ENCODE peak calls at places on chromosomes 12 and 14, in six cellular contexts. One of them, this sample, is unnamed.

GRCh38 chr12:5171701-5172100 is 128.0 kb downstream of the KCNA5 start:
- DNase-seq in fibroblast of mammary gland: peak
- DNase-seq in upper lobe of left lung: no peak
- DNase-seq in kidney: no peak
- DNase-seq in astrocyte of the cerebellum: peak
- DNase-seq in OCI-LY7: peak
- DNase-seq in this sample: peak

GRCh38 chr12:18224745-18225144 is 36.6 kb upstream of the PIK3C2G start:
- DNase-seq in fibroblast of mammary gland: peak
- DNase-seq in upper lobe of left lung: no peak
- DNase-seq in kidney: no peak
- DNase-seq in astrocyte of the cerebellum: peak
- DNase-seq in OCI-LY7: peak
- DNase-seq in this sample: no peak

GRCh38 chr12:121397521-121397920 is 2.4 kb upstream of the RNF34 start:
- DNase-seq in fibroblast of mammary gland: no peak
- DNase-seq in upper lobe of left lung: no peak
- DNase-seq in kidney: no peak
- DNase-seq in astrocyte of the cerebellum: no peak
- DNase-seq in OCI-LY7: no peak
- DNase-seq in this sample: no peak

GRCh38 chr12:591571-592505 is 71.4 kb downstream of the NINJ2 start:
- DNase-seq in fibroblast of mammary gland: no peak
- DNase-seq in upper lobe of left lung: peak
- DNase-seq in kidney: no peak
- DNase-seq in astrocyte of the cerebellum: no peak
- DNase-seq in OCI-LY7: no peak
- DNase-seq in this sample: no peak

GRCh38 chr12:20807192-20808080 is 3.1 kb upstream of the SLCO1B3 start:
- DNase-seq in fibroblast of mammary gland: no peak
- DNase-seq in upper lobe of left lung: no peak
- DNase-seq in kidney: no peak
- DNase-seq in astrocyte of the cerebellum: no peak
- DNase-seq in OCI-LY7: no peak
- DNase-seq in this sample: no peak

GRCh38 chr12:98084950-98085349 is 430.4 kb upstream of the TMPO start:
- DNase-seq in fibroblast of mammary gland: no peak
- DNase-seq in upper lobe of left lung: no peak
- DNase-seq in kidney: no peak
- DNase-seq in astrocyte of the cerebellum: no peak
- DNase-seq in OCI-LY7: no peak
- DNase-seq in this sample: no peak

GRCh38 chr14:29926701-29927595 is 699 bp downstream of the PRKD1 start:
- DNase-seq in fibroblast of mammary gland: peak
- DNase-seq in upper lobe of left lung: peak
- DNase-seq in kidney: peak
- DNase-seq in astrocyte of the cerebellum: no peak
- DNase-seq in OCI-LY7: no peak
- DNase-seq in this sample: peak

GRCh38 chr12:130086777-130087176 is 75.5 kb upstream of the FZD10 start:
- DNase-seq in fibroblast of mammary gland: no peak
- DNase-seq in upper lobe of left lung: no peak
- DNase-seq in kidney: no peak
- DNase-seq in astrocyte of the cerebellum: no peak
- DNase-seq in OCI-LY7: no peak
- DNase-seq in this sample: no peak

GRCh38 chr12:56162468-56163290 is 4.5 kb downstream of the MYL6 start:
- DNase-seq in fibroblast of mammary gland: no peak
- DNase-seq in upper lobe of left lung: no peak
- DNase-seq in kidney: no peak
- DNase-seq in astrocyte of the cerebellum: no peak
- DNase-seq in OCI-LY7: no peak
- DNase-seq in this sample: no peak

GRCh38 chr12:86138770-86139169 is 117.4 kb downstream of the MGAT4C start:
- DNase-seq in fibroblast of mammary gland: no peak
- DNase-seq in upper lobe of left lung: no peak
- DNase-seq in kidney: no peak
- DNase-seq in astrocyte of the cerebellum: no peak
- DNase-seq in OCI-LY7: no peak
- DNase-seq in this sample: no peak

GRCh38 chr14:68548194-68549056 is 244.4 kb downstream of the ZFP36L1 start:
- DNase-seq in fibroblast of mammary gland: peak
- DNase-seq in upper lobe of left lung: no peak
- DNase-seq in kidney: peak
- DNase-seq in astrocyte of the cerebellum: peak
- DNase-seq in OCI-LY7: no peak
- DNase-seq in this sample: peak

GRCh38 chr12:2118481-2119255 is 65.9 kb downstream of the CACNA1C start:
- DNase-seq in fibroblast of mammary gland: no peak
- DNase-seq in upper lobe of left lung: no peak
- DNase-seq in kidney: no peak
- DNase-seq in astrocyte of the cerebellum: no peak
- DNase-seq in OCI-LY7: no peak
- DNase-seq in this sample: no peak

GRCh38 chr12:2115101-2115845 is 62.5 kb downstream of the CACNA1C start:
- DNase-seq in fibroblast of mammary gland: no peak
- DNase-seq in upper lobe of left lung: no peak
- DNase-seq in kidney: no peak
- DNase-seq in astrocyte of the cerebellum: no peak
- DNase-seq in OCI-LY7: no peak
- DNase-seq in this sample: no peak

GRCh38 chr12:2117541-2117940 is 64.8 kb downstream of the CACNA1C start:
- DNase-seq in fibroblast of mammary gland: no peak
- DNase-seq in upper lobe of left lung: no peak
- DNase-seq in kidney: no peak
- DNase-seq in astrocyte of the cerebellum: no peak
- DNase-seq in OCI-LY7: no peak
- DNase-seq in this sample: no peak

GRCh38 chr12:2119266-2119665 is 66.5 kb downstream of the CACNA1C start:
- DNase-seq in fibroblast of mammary gland: no peak
- DNase-seq in upper lobe of left lung: no peak
- DNase-seq in kidney: no peak
- DNase-seq in astrocyte of the cerebellum: no peak
- DNase-seq in OCI-LY7: no peak
- DNase-seq in this sample: no peak

DNA sequence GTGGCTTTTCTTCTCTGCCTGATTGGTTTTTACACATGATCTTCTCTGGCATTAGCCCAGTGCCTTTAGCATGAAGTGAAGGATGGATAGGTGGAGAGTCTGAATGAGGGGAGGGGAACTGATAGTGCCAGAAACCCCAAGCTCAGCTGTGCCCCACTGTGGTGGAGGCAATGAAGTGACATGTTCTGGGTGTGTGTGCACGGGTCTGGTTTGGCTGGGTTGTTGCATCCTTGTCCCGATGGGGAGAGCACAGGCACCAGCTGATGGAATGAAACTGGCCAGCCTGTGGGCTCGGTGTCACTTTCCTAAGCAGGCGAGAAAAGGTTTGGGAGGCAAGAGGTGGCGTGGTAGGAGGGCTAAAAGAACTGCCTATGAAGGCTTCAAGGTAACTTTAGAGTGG is 65.3 kb downstream of the CACNA1C start:
- DNase-seq in fibroblast of mammary gland: no peak
- DNase-seq in upper lobe of left lung: no peak
- DNase-seq in kidney: no peak
- DNase-seq in astrocyte of the cerebellum: no peak
- DNase-seq in OCI-LY7: peak
- DNase-seq in this sample: no peak
- TF ChIP-seq CTCF in fibroblast of mammary gland: no peak
- TF ChIP-seq CTCF in upper lobe of left lung: no peak
- TF ChIP-seq CTCF in kidney: no peak
- TF ChIP-seq CTCF in astrocyte of the cerebellum: no peak
- TF ChIP-seq CTCF in OCI-LY7: peak
- TF ChIP-seq CTCF in this sample: no peak

DNA sequence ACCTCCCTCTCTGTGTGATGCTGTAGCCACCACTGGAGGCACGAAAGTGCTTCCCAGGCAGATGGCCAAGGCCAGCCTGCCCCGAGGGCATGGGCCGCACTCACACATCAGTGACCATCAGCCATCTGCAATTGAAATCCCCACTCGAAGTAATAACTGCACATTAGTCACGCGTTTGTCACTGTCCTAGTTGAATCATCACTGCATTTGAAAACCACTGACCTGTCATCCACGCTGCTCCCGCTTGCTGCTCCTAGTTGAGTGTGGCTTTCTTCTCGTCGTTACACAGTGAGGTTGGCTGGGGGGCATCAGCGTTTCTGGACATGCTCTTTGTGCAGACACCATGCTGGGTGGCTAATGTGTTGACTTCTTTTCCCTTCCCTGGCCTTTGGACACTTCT is 176.1 kb downstream of the ADGRD1 start:
- DNase-seq in fibroblast of mammary gland: no peak
- DNase-seq in upper lobe of left lung: peak
- DNase-seq in kidney: no peak
- DNase-seq in astrocyte of the cerebellum: no peak
- DNase-seq in OCI-LY7: no peak
- DNase-seq in this sample: peak
- TF ChIP-seq CTCF in fibroblast of mammary gland: no peak
- TF ChIP-seq CTCF in upper lobe of left lung: no peak
- TF ChIP-seq CTCF in kidney: no peak
- TF ChIP-seq CTCF in astrocyte of the cerebellum: no peak
- TF ChIP-seq CTCF in OCI-LY7: no peak
- TF ChIP-seq CTCF in this sample: no peak

DNA sequence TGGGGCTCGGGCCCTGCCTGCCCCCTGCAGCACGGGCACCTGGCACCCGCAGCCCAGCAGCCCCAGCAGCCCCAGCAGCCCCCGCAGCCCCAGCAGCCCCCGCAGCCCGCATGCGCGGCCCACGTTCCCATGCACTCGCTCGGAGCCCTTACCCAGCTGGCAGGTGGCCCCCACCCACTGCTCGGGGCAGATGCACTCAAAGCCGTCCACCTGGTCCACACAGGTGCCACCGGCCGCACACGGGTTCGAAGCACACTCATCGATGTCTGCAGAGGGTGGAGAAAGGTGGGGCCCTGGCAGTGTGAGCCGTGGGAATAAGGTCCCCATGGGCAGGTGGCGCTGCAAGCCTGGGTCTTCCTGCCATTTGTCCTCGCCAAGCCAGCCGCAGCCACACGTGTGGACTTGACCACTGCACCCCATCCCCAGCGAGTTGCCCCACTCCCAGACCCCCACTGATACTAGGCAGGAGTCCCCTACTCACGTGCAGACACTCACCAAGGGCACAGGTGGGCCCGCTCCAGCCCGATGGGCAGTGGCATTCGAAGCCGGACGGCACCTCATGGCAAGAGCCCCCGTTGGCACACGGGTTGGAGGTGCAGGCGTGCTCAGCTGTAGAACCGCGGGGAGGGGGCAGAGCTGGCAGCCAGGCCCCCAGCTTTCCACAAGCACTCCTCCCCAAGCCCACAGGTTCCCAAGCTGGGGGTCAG is 17.3 kb downstream of the JAG2 start:
- DNase-seq in fibroblast of mammary gland: no peak
- DNase-seq in upper lobe of left lung: no peak
- DNase-seq in kidney: peak
- DNase-seq in astrocyte of the cerebellum: no peak
- DNase-seq in OCI-LY7: no peak
- DNase-seq in this sample: no peak
- TF ChIP-seq CTCF in fibroblast of mammary gland: no peak
- TF ChIP-seq CTCF in upper lobe of left lung: no peak
- TF ChIP-seq CTCF in kidney: no peak
- TF ChIP-seq CTCF in astrocyte of the cerebellum: no peak
- TF ChIP-seq CTCF in OCI-LY7: no peak
- TF ChIP-seq CTCF in this sample: no peak

DNA sequence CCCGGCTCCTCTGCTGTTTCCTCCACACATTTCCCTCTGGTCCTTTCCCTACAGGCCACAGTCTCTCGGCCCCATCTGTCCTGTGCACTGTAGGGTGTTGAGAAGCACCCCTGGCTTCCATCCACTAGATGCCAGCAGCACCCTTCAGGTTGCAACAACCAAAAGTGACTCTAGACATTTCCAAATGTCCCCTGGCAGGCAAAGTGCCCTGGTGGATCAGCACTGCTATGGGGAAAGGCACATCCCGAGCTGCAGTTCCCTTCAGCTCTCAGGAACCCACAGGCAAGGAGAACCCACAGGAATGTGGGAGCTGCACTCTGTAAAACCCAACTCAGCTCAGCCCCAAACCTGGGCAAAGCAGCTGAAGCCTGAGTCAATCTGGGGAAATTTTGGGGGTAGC is 77.0 kb downstream of the RBM19 start:
- DNase-seq in fibroblast of mammary gland: peak
- DNase-seq in upper lobe of left lung: no peak
- DNase-seq in kidney: no peak
- DNase-seq in astrocyte of the cerebellum: no peak
- DNase-seq in OCI-LY7: no peak
- DNase-seq in this sample: no peak
- TF ChIP-seq CTCF in fibroblast of mammary gland: no peak
- TF ChIP-seq CTCF in upper lobe of left lung: no peak
- TF ChIP-seq CTCF in kidney: no peak
- TF ChIP-seq CTCF in astrocyte of the cerebellum: no peak
- TF ChIP-seq CTCF in OCI-LY7: no peak
- TF ChIP-seq CTCF in this sample: no peak

GRCh38 chr14:88439088-88439487 is 53.6 kb downstream of the SPATA7 start:
- DNase-seq in fibroblast of mammary gland: no peak
- DNase-seq in upper lobe of left lung: no peak
- DNase-seq in kidney: no peak
- DNase-seq in astrocyte of the cerebellum: no peak
- DNase-seq in OCI-LY7: no peak
- DNase-seq in this sample: no peak

DNA sequence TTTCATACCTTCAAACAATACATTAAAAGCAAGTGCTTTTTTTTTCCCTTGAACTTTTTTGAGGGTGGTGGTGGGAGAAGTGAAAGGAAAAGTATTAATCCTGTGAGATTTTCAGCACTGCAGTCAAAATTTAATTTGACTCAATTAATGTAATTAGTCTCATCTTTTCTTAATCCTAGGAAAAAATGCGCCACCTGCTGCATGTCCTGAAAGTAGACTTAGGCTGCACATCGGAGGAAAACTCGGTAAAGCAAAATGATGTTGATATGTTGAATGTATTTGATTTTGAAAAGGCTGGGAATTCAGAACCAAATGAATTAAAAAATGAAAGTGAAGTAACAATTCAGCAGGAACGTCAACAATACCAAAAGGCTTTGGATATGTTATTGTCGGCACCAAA is 52.2 kb downstream of the SPATA7 start:
- DNase-seq in fibroblast of mammary gland: peak
- DNase-seq in upper lobe of left lung: no peak
- DNase-seq in kidney: no peak
- DNase-seq in astrocyte of the cerebellum: no peak
- DNase-seq in OCI-LY7: no peak
- DNase-seq in this sample: no peak
- TF ChIP-seq CTCF in fibroblast of mammary gland: peak
- TF ChIP-seq CTCF in upper lobe of left lung: no peak
- TF ChIP-seq CTCF in kidney: no peak
- TF ChIP-seq CTCF in astrocyte of the cerebellum: peak
- TF ChIP-seq CTCF in OCI-LY7: peak
- TF ChIP-seq CTCF in this sample: no peak